ENCODE peak calls at places on chromosomes 12 and 14, in five cellular contexts. N is PC-3, K is IMR-90, R is Peyer's patch, U is esophagus muscularis mucosa. P is an unnamed sample. For H3K4me1, the result is how much of the 10 kb centered on the place peaks cover.

GRCh38 chr14:28661171-28661772 is 105.3 kb upstream of the FOXG1 start:
- DNase-seq in N (peak), K (peak), R (no peak), U (no peak), P (no peak)

GRCh38 chr12:116346751-116347150 is 69.3 kb upstream of the MED13L start:
- DNase-seq in N (peak), K (peak), R (no peak), U (no peak), P (peak)

GRCh38 chr12:19142499-19142898 is 13.0 kb downstream of the PLEKHA5 start:
- DNase-seq in N (no peak), K (no peak), R (no peak), U (no peak), P (no peak)

GRCh38 chr12:57893460-57894353 is 47.2 kb upstream of the CTDSP2 start:
- DNase-seq in N (no peak), K (peak), R (peak), U (peak), P (no peak)

GRCh38 chr12:79688376-79689040 is 2.3 kb downstream of the PAWR start:
- DNase-seq in N (no peak), K (no peak), R (no peak), U (no peak), P (no peak)

GRCh38 chr12:27972721-27973120 is at the start of gene PTHLH:
- DNase-seq in N (peak), K (no peak), R (no peak), U (no peak), P (no peak)

GRCh38 chr14:75720828-75721227 is 59.8 kb downstream of the TTLL5 start:
- DNase-seq in N (no peak), K (no peak), R (no peak), U (no peak), P (peak)

GRCh38 chr14:39203659-39204606 is 28.9 kb downstream of the PNN start:
- DNase-seq in N (peak), K (no peak), R (no peak), U (no peak), P (no peak)

GRCh38 chr14:104968153-104968527 is 10.0 kb downstream of the AHNAK2 start:
- DNase-seq in N (peak), K (peak), R (no peak), U (no peak), P (no peak)

GRCh38 chr12:24901975-24902461 is 46.9 kb downstream of the BCAT1 start:
- DNase-seq in N (no peak), K (no peak), R (no peak), U (no peak), P (no peak)

GRCh38 chr12:110249716-110250225 is 31.3 kb upstream of the ATP2A2 start:
- DNase-seq in N (no peak), K (no peak), R (no peak), U (no peak), P (peak)

GRCh38 chr12:69555461-69555860 is 29.8 kb upstream of the CCT2 start:
- DNase-seq in N (peak), K (peak), R (no peak), U (no peak), P (no peak)

GRCh38 chr12:95804296-95804695 is 13.7 kb upstream of the NTN4 start:
- DNase-seq in N (no peak), K (no peak), R (no peak), U (no peak), P (no peak)

GRCh38 chr14:92254786-92255185 is 68.2 kb upstream of the SLC24A4 start:
- DNase-seq in N (no peak), K (peak), R (no peak), U (no peak), P (no peak)

GRCh38 chr12:9925746-9926393 is 6.3 kb downstream of the CLEC2A start:
- DNase-seq in N (peak), K (peak), R (no peak), U (no peak), P (no peak)

GRCh38 chr12:102034346-102034745 is 27.4 kb downstream of the WASHC3 start:
- DNase-seq in N (peak), K (peak), R (no peak), U (no peak), P (no peak)

GRCh38 chr12:95802482-95803264 is 12.1 kb upstream of the NTN4 start:
- DNase-seq in N (peak), K (peak), R (no peak), U (no peak), P (no peak)

GRCh38 chr12:117472983-117473382 is 111.6 kb upstream of the NOS1 start:
- DNase-seq in N (peak), K (no peak), R (no peak), U (no peak), P (no peak)

GRCh38 chr12:64390275-64390851 is at the start of gene C12orf56:
- DNase-seq in N (no peak), K (no peak), R (no peak), U (no peak), P (no peak)

GRCh38 chr12:64395739-64396138 is 5.2 kb upstream of the C12orf56 start:
- DNase-seq in N (peak), K (peak), R (no peak), U (no peak), P (no peak)

GRCh38 chr12:64387201-64387816 is 3.2 kb downstream of the C12orf56 start:
- DNase-seq in N (peak), K (no peak), R (no peak), U (no peak), P (no peak)

GRCh38 chr12:64389154-64389553 is 1.4 kb downstream of the C12orf56 start:
- DNase-seq in N (no peak), K (no peak), R (no peak), U (no peak), P (no peak)

DNA sequence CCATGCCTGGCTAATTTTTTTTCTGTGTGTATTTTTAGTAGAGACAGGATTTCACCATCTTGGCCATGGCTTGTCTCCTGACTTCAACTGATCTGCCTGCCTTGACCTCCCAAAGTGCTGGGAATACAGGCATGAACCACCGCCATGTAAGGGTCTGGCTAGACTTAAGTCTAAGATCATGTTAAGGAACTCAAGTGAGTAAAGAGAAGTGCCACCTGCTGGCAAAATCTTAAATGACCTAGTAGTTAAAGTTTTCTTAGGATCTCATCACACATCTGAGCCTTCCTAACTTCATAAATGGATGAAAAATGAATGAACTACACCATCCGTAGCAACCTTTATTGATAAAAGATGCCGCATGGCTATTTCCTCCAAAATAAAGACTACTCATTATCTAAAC is 1.7 kb upstream of the C12orf56 start:
- DNase-seq in N (peak), K (peak), R (no peak), U (no peak), P (no peak)
- TF ChIP-seq CTCF in N (peak), K (peak), R (peak), U (no peak), P (no peak)

GRCh38 chr12:1811948-1812291 is 8.4 kb upstream of the LRTM2 start:
- DNase-seq in N (no peak), K (no peak), R (no peak), U (no peak), P (no peak)

GRCh38 chr12:1809606-1810140 is 10.7 kb upstream of the LRTM2 start:
- DNase-seq in N (no peak), K (no peak), R (no peak), U (no peak), P (no peak)

GRCh38 chr12:1810201-1810930 is 10.0 kb upstream of the LRTM2 start:
- DNase-seq in N (no peak), K (peak), R (no peak), U (no peak), P (no peak)

GRCh38 chr12:1811281-1811947 is 9.0 kb upstream of the LRTM2 start:
- DNase-seq in N (no peak), K (peak), R (no peak), U (no peak), P (no peak)

DNA sequence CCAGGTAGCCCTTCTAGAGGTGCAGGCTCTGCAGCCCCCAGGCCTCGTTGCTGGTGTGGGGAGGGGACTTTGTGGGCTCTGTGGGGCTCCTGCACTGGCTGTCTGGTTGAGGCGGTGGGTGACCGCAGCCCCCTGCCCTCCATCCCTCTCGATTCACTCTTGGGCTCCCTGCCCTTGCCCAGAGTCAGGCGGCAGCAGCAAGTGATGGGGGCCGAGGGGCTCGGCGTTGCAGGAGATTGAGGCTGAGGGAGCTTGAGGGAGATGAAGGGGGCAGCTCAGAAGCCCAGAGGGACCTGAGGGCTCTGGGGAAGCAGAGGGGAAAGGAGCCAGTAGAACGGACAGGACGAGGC is 9.5 kb upstream of the LRTM2 start:
- DNase-seq in N (no peak), K (no peak), R (no peak), U (no peak), P (no peak)
- H3K4me1 ChIP-seq in N (under half), K (under half), R (under half), U (under half), P (under half)

GRCh38 chr12:124529595-124530276 is 37.7 kb downstream of the NCOR2 start:
- DNase-seq in N (no peak), K (no peak), R (no peak), U (no peak), P (no peak)

GRCh38 chr12:124525927-124526692 is 41.3 kb downstream of the NCOR2 start:
- DNase-seq in N (no peak), K (no peak), R (no peak), U (no peak), P (no peak)

GRCh38 chr12:124530637-124531263 is 36.7 kb downstream of the NCOR2 start:
- DNase-seq in N (no peak), K (no peak), R (no peak), U (no peak), P (no peak)

GRCh38 chr12:124525455-124525854 is 42.0 kb downstream of the NCOR2 start:
- DNase-seq in N (no peak), K (no peak), R (no peak), U (no peak), P (peak)

GRCh38 chr12:124527861-124528561 is 39.4 kb downstream of the NCOR2 start:
- DNase-seq in N (no peak), K (no peak), R (no peak), U (no peak), P (no peak)
- TF ChIP-seq CTCF in N (peak), K (no peak), R (no peak), U (no peak), P (no peak)

DNA sequence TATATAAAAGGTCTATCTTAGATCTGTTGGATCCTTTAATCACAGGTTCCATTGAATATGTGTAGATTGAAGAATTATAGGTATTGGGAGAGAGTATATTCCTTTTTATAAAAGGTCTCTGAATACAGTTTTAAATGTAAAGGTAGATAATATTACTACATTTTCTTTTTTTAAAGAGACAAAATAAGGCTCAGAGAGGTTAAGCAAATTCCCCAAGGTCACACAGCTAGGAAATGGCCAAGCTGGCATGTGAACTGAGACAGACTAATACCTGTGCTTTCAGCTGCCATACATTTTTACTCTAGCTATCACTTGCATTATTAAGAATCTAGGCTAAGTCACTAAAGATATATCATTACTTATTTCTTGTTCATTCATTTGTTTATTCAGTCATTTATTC is 173.0 kb downstream of the SSPN start:
- DNase-seq in N (no peak), K (no peak), R (no peak), U (no peak), P (no peak)
- H3K4me1 ChIP-seq in N (under half), K (under half), R (under half), U (under half), P (under half)

DNA sequence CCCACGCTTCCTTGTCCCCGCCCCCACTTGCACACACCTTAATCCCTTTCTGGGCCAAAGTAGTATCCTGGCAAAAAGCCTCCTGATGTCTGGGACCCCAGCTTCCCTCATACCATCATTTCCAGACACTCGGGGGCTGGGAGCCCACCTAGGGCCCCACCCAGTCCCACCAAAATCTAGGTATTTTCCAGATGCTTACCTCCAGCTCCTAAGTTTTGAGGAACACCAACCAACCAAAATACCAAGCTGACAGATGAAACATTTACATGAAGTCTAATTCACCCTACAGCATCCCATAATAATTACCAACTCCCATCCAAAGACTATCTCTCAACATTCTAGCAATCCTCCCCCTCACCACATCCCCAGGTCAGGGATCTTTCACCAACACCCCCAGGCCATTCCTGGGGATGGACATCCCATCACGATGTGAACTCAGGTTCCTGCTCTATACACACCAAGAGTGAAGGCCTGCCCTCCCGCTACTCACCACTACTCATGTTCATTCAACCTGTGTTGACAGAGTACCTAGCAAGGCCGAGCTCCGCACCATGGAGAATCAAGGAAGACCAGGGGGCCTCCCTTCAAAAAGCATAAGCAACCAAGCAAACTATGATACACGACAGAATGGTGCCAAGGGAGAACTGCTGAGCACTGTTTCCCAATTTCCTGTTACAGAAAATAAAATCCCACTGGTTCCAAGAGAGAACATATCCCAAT is 1.6 kb upstream of the CHD4 start:
- DNase-seq in N (no peak), K (no peak), R (no peak), U (no peak), P (no peak)
- TF ChIP-seq CTCF in N (no peak), K (no peak), R (no peak), U (no peak), P (no peak)

GRCh38 chr12:123435636-123436016 is 858 bp downstream of the RILPL2 start:
- DNase-seq in N (no peak), K (no peak), R (no peak), U (no peak), P (no peak)

GRCh38 chr12:123436017-123436964 is at the start of gene RILPL2:
- DNase-seq in N (peak), K (peak), R (peak), U (peak), P (peak)

GRCh38 chr12:123431951-123432886 is 4.3 kb downstream of the RILPL2 start:
- DNase-seq in N (no peak), K (no peak), R (no peak), U (no peak), P (no peak)

DNA sequence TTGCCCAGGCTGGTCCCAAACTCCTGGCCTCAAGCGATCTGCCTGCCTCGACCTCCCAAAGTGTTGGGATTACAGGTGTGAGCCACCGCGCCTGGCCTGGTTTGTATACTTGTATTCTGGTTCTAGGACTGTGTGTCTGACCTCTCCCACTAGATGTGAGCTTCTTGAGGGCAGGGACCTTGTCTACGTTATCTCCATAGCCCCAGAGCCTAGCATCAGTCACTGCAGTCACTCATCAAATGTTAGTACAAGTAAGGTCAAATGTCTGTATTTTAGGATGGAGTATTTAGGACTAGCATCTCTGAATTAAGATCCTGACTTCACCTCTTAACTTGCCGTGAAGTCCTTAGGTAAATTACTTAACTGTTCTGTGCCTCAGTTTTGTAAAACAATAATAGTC is 2.9 kb downstream of the RILPL2 start:
- DNase-seq in N (no peak), K (no peak), R (no peak), U (no peak), P (no peak)
- H3K4me1 ChIP-seq in N (under half), K (under half), R (under half), U (half or more), P (under half)

GRCh38 chr12:55681142-55682077 is 26.3 kb downstream of the ITGA7 start:
- DNase-seq in N (peak), K (peak), R (peak), U (no peak), P (peak)
- TF ChIP-seq CTCF in N (peak), K (peak), R (peak), U (peak), P (no peak)

GRCh38 chr12:124511259-124511985 is 56.0 kb downstream of the NCOR2 start:
- DNase-seq in N (no peak), K (no peak), R (no peak), U (no peak), P (no peak)

GRCh38 chr12:124508323-124509096 is 58.9 kb downstream of the NCOR2 start:
- DNase-seq in N (no peak), K (peak), R (no peak), U (no peak), P (no peak)

GRCh38 chr12:124509300-124509675 is 58.1 kb downstream of the NCOR2 start:
- DNase-seq in N (no peak), K (no peak), R (no peak), U (no peak), P (no peak)

GRCh38 chr12:124510301-124510970 is 57.0 kb downstream of the NCOR2 start:
- DNase-seq in N (peak), K (no peak), R (no peak), U (no peak), P (no peak)

DNA sequence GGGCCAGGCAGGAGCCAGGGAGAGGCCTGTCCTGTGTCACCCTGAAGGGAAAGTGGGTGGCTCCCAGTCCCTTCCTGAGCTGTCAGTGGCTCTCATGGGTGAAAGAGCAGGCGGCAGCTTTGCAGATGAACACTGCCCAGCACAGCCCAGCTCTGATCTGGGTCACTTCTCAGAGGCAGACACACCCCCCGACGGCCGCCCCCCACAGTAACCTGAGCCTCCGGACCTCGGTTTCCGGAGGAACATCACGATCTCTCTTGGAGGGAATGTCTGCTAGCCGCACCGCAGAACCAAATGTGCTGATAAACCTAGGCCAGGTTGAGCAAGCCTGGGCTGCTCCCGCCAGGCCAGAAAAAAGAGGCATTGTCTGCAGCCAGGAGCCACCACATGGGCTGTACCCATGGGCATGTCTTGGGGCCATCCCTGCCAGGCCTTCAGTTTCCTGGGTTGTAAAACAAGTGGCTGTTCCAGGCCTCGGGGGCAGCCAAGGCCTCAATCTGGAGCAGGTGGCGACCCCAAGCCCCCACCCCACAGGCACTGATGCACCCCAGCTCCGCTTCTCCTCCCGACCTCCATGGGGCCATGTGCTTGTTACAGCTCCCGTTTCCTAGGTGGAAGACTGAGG is 57.6 kb downstream of the NCOR2 start:
- DNase-seq in N (no peak), K (peak), R (no peak), U (peak), P (no peak)
- H3K4me1 ChIP-seq in N (under half), K (under half), R (under half), U (half or more), P (under half)

P was measured in ascending aorta.